ENCODE peak calls at places on chromosomes 13 and 19, in ten cellular contexts. One of them, this sample, is unnamed.

GRCh38 chr13:36131931-36132297 is 732 bp upstream of the DCLK1 start:
- DNase-seq in RWPE1: no peak
- DNase-seq in thoracic aorta: no peak
- DNase-seq in AG09309: no peak
- DNase-seq in tibial nerve: peak
- DNase-seq in cardiac fibroblast: peak
- DNase-seq in WTC11: no peak
- DNase-seq in cardiac muscle cell: peak
- DNase-seq in kidney: peak
- DNase-seq in left lung: peak
- DNase-seq in this sample: peak

GRCh38 chr19:30442715-30443114 is 70.5 kb downstream of the ZNF536 start:
- DNase-seq in RWPE1: no peak
- DNase-seq in thoracic aorta: no peak
- DNase-seq in AG09309: no peak
- DNase-seq in tibial nerve: no peak
- DNase-seq in cardiac fibroblast: no peak
- DNase-seq in WTC11: no peak
- DNase-seq in cardiac muscle cell: no peak
- DNase-seq in kidney: no peak
- DNase-seq in left lung: no peak
- DNase-seq in this sample: no peak

GRCh38 chr19:4183967-4184717 is 1.7 kb downstream of the ANKRD24 start:
- DNase-seq in RWPE1: no peak
- DNase-seq in thoracic aorta: no peak
- DNase-seq in AG09309: no peak
- DNase-seq in tibial nerve: no peak
- DNase-seq in cardiac fibroblast: no peak
- DNase-seq in WTC11: no peak
- DNase-seq in cardiac muscle cell: no peak
- DNase-seq in kidney: no peak
- DNase-seq in left lung: no peak
- DNase-seq in this sample: no peak

GRCh38 chr19:46015961-46016425 is 6.9 kb downstream of the PGLYRP1 start:
- DNase-seq in RWPE1: no peak
- DNase-seq in thoracic aorta: no peak
- DNase-seq in AG09309: no peak
- DNase-seq in tibial nerve: no peak
- DNase-seq in cardiac fibroblast: no peak
- DNase-seq in WTC11: no peak
- DNase-seq in cardiac muscle cell: no peak
- DNase-seq in kidney: peak
- DNase-seq in left lung: no peak
- DNase-seq in this sample: no peak

GRCh38 chr19:41940443-41941409 is 12.5 kb upstream of the ERFL start:
- DNase-seq in RWPE1: no peak
- DNase-seq in thoracic aorta: no peak
- DNase-seq in AG09309: no peak
- DNase-seq in tibial nerve: no peak
- DNase-seq in cardiac fibroblast: no peak
- DNase-seq in WTC11: peak
- DNase-seq in cardiac muscle cell: no peak
- DNase-seq in kidney: no peak
- DNase-seq in left lung: no peak
- DNase-seq in this sample: no peak

GRCh38 chr13:21548577-21548976 is 55.4 kb downstream of the MICU2 start:
- DNase-seq in RWPE1: peak
- DNase-seq in thoracic aorta: no peak
- DNase-seq in AG09309: no peak
- DNase-seq in tibial nerve: no peak
- DNase-seq in cardiac fibroblast: no peak
- DNase-seq in WTC11: no peak
- DNase-seq in cardiac muscle cell: no peak
- DNase-seq in kidney: no peak
- DNase-seq in left lung: no peak
- DNase-seq in this sample: no peak

GRCh38 chr13:65166675-65167074 is 2063.5 kb downstream of the PCDH9 start:
- DNase-seq in RWPE1: no peak
- DNase-seq in thoracic aorta: no peak
- DNase-seq in AG09309: no peak
- DNase-seq in tibial nerve: no peak
- DNase-seq in cardiac fibroblast: no peak
- DNase-seq in WTC11: no peak
- DNase-seq in cardiac muscle cell: no peak
- DNase-seq in kidney: no peak
- DNase-seq in left lung: no peak
- DNase-seq in this sample: no peak

GRCh38 chr13:83622422-83622784 is 259.9 kb downstream of the SLITRK1 start:
- DNase-seq in RWPE1: peak
- DNase-seq in thoracic aorta: no peak
- DNase-seq in AG09309: no peak
- DNase-seq in tibial nerve: no peak
- DNase-seq in cardiac fibroblast: peak
- DNase-seq in WTC11: no peak
- DNase-seq in cardiac muscle cell: peak
- DNase-seq in kidney: no peak
- DNase-seq in left lung: no peak
- DNase-seq in this sample: no peak

GRCh38 chr13:20608438-20609020 is 41.6 kb downstream of the IFT88 start:
- DNase-seq in RWPE1: no peak
- DNase-seq in thoracic aorta: no peak
- DNase-seq in AG09309: no peak
- DNase-seq in tibial nerve: no peak
- DNase-seq in cardiac fibroblast: no peak
- DNase-seq in WTC11: no peak
- DNase-seq in cardiac muscle cell: peak
- DNase-seq in kidney: no peak
- DNase-seq in left lung: no peak
- DNase-seq in this sample: no peak

GRCh38 chr19:51338563-51339312 is 3.2 kb downstream of the VSIG10L start:
- DNase-seq in RWPE1: peak
- DNase-seq in thoracic aorta: peak
- DNase-seq in AG09309: no peak
- DNase-seq in tibial nerve: peak
- DNase-seq in cardiac fibroblast: peak
- DNase-seq in WTC11: peak
- DNase-seq in cardiac muscle cell: peak
- DNase-seq in kidney: peak
- DNase-seq in left lung: peak
- DNase-seq in this sample: peak

GRCh38 chr13:113393226-113393571 is 29.3 kb upstream of the GRTP1 start:
- DNase-seq in RWPE1: no peak
- DNase-seq in thoracic aorta: no peak
- DNase-seq in AG09309: no peak
- DNase-seq in tibial nerve: peak
- DNase-seq in cardiac fibroblast: no peak
- DNase-seq in WTC11: peak
- DNase-seq in cardiac muscle cell: no peak
- DNase-seq in kidney: peak
- DNase-seq in left lung: no peak
- DNase-seq in this sample: peak

DNA sequence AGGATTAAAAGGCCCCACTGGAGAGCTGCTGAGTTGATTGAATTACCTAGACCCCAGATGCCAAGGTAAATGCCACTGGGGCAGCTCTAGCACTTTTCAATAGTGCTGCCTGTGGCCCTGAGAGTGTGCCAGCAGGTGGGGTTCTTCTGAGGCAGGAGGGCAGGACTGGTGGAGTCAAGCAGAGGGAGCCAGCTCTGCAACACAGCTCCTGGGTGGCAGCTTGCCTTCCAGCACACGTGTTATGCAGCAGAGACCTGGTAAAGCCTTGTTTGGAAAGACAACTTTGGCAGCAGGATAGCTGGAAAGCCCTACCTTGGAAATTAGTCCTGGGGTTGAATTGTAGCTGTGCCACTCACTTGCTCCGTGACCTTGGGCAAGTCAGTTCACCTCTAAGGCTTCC is 306.6 kb downstream of the ATP8A2 start:
- DNase-seq in RWPE1: no peak
- DNase-seq in thoracic aorta: no peak
- DNase-seq in AG09309: no peak
- DNase-seq in tibial nerve: no peak
- DNase-seq in cardiac fibroblast: no peak
- DNase-seq in WTC11: no peak
- DNase-seq in cardiac muscle cell: no peak
- DNase-seq in kidney: no peak
- DNase-seq in left lung: no peak
- DNase-seq in this sample: no peak
- TF ChIP-seq CTCF in RWPE1: no peak
- TF ChIP-seq CTCF in thoracic aorta: no peak
- TF ChIP-seq CTCF in AG09309: no peak
- TF ChIP-seq CTCF in tibial nerve: no peak
- TF ChIP-seq CTCF in cardiac fibroblast: no peak
- TF ChIP-seq CTCF in WTC11: no peak
- TF ChIP-seq CTCF in cardiac muscle cell: no peak
- TF ChIP-seq CTCF in kidney: no peak
- TF ChIP-seq CTCF in left lung: no peak
- TF ChIP-seq CTCF in this sample: peak

DNA sequence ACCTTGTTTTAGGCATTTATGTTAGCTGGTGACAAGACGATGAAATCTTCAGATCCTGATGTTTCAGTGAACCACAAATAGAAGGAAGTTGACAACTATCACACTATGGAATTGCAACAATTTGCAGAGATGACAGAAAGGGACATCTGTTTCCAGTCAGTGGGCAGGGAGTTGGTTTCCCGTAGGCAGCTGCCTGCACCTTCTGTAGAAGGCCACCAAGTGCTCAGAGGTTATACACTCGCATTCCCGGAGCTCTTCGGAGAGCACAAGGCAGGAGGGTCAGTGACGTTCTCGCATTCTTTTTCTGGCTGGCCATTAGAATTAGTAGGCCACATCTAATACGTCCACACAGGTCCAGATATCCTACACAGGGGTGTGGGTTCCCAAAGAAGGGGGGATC is 129.4 kb downstream of the SHISA2 start:
- DNase-seq in RWPE1: no peak
- DNase-seq in thoracic aorta: no peak
- DNase-seq in AG09309: no peak
- DNase-seq in tibial nerve: no peak
- DNase-seq in cardiac fibroblast: no peak
- DNase-seq in WTC11: no peak
- DNase-seq in cardiac muscle cell: no peak
- DNase-seq in kidney: no peak
- DNase-seq in left lung: no peak
- DNase-seq in this sample: no peak
- TF ChIP-seq CTCF in RWPE1: no peak
- TF ChIP-seq CTCF in thoracic aorta: no peak
- TF ChIP-seq CTCF in AG09309: no peak
- TF ChIP-seq CTCF in tibial nerve: no peak
- TF ChIP-seq CTCF in cardiac fibroblast: no peak
- TF ChIP-seq CTCF in WTC11: no peak
- TF ChIP-seq CTCF in cardiac muscle cell: no peak
- TF ChIP-seq CTCF in kidney: no peak
- TF ChIP-seq CTCF in left lung: no peak
- TF ChIP-seq CTCF in this sample: no peak

GRCh38 chr13:33542309-33543088 is 256.9 kb upstream of the STARD13 start:
- DNase-seq in RWPE1: peak
- DNase-seq in thoracic aorta: peak
- DNase-seq in AG09309: peak
- DNase-seq in tibial nerve: peak
- DNase-seq in cardiac fibroblast: peak
- DNase-seq in WTC11: peak
- DNase-seq in cardiac muscle cell: peak
- DNase-seq in kidney: peak
- DNase-seq in left lung: peak
- DNase-seq in this sample: peak
- TF ChIP-seq CTCF in RWPE1: peak
- TF ChIP-seq CTCF in thoracic aorta: peak
- TF ChIP-seq CTCF in AG09309: peak
- TF ChIP-seq CTCF in tibial nerve: peak
- TF ChIP-seq CTCF in cardiac fibroblast: peak
- TF ChIP-seq CTCF in WTC11: no peak
- TF ChIP-seq CTCF in cardiac muscle cell: peak
- TF ChIP-seq CTCF in kidney: peak
- TF ChIP-seq CTCF in left lung: peak
- TF ChIP-seq CTCF in this sample: peak

GRCh38 chr19:49421878-49422202 is 1.4 kb downstream of the PTH2 start:
- DNase-seq in RWPE1: no peak
- DNase-seq in thoracic aorta: no peak
- DNase-seq in AG09309: no peak
- DNase-seq in tibial nerve: no peak
- DNase-seq in cardiac fibroblast: no peak
- DNase-seq in WTC11: no peak
- DNase-seq in cardiac muscle cell: no peak
- DNase-seq in kidney: no peak
- DNase-seq in left lung: no peak
- DNase-seq in this sample: no peak

GRCh38 chr19:49423985-49424303 is 703 bp upstream of the PTH2 start:
- DNase-seq in RWPE1: no peak
- DNase-seq in thoracic aorta: no peak
- DNase-seq in AG09309: no peak
- DNase-seq in tibial nerve: no peak
- DNase-seq in cardiac fibroblast: no peak
- DNase-seq in WTC11: no peak
- DNase-seq in cardiac muscle cell: no peak
- DNase-seq in kidney: no peak
- DNase-seq in left lung: no peak
- DNase-seq in this sample: no peak

GRCh38 chr19:49423278-49423984 is at the start of gene PTH2:
- DNase-seq in RWPE1: no peak
- DNase-seq in thoracic aorta: no peak
- DNase-seq in AG09309: no peak
- DNase-seq in tibial nerve: no peak
- DNase-seq in cardiac fibroblast: no peak
- DNase-seq in WTC11: no peak
- DNase-seq in cardiac muscle cell: no peak
- DNase-seq in kidney: no peak
- DNase-seq in left lung: no peak
- DNase-seq in this sample: no peak

GRCh38 chr19:49421039-49421877 is 2.0 kb downstream of the PTH2 start:
- DNase-seq in RWPE1: peak
- DNase-seq in thoracic aorta: no peak
- DNase-seq in AG09309: no peak
- DNase-seq in tibial nerve: no peak
- DNase-seq in cardiac fibroblast: peak
- DNase-seq in WTC11: peak
- DNase-seq in cardiac muscle cell: peak
- DNase-seq in kidney: peak
- DNase-seq in left lung: peak
- DNase-seq in this sample: no peak

DNA sequence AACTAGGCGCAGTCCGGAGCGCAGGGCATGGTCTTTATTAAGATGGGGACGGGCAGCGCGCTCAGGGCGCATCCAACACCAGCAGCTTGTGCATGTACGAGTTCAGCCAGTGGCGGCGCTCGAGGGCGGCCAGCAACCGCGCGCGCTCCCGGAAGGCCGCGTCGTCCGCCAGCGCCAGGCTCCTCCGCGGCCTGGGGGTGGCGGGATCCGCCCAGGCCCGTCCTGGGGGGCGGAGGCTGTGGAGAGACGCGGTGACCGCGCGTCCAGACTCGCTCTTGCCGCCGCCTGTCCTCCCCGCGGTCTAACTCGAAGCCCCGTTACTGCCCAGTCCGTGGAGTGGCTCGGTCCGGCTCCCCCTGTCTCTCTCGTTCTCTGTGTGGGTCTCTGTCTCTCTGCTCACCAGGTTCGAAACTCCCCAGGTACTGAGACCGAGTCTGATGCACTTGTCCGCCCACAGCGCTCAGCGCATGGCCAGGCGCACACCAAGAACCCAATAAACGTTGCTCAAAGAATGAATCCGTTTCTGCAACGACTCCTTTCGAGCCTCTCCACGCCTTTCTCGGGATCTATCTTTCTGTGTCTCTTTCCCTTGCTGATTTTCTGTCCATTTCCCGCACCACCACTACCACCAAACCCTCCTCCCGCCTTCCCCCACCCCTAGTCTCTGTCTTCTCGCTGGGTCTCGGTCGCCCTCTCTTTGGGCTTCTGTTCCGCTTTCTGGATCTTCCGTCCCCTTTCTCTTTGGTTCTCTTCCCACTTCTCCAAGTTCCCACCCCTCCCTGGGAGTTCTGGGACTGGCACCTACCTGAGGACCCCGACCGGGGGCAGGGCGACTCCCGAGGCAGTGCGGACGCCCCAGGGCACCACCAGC is 599 bp downstream of the PTH2 start:
- DNase-seq in RWPE1: no peak
- DNase-seq in thoracic aorta: no peak
- DNase-seq in AG09309: no peak
- DNase-seq in tibial nerve: no peak
- DNase-seq in cardiac fibroblast: peak
- DNase-seq in WTC11: peak
- DNase-seq in cardiac muscle cell: peak
- DNase-seq in kidney: no peak
- DNase-seq in left lung: no peak
- DNase-seq in this sample: no peak
- TF ChIP-seq CTCF in RWPE1: peak
- TF ChIP-seq CTCF in thoracic aorta: peak
- TF ChIP-seq CTCF in AG09309: peak
- TF ChIP-seq CTCF in tibial nerve: no peak
- TF ChIP-seq CTCF in cardiac fibroblast: peak
- TF ChIP-seq CTCF in WTC11: peak
- TF ChIP-seq CTCF in cardiac muscle cell: peak
- TF ChIP-seq CTCF in kidney: no peak
- TF ChIP-seq CTCF in left lung: no peak
- TF ChIP-seq CTCF in this sample: peak

This sample was measured in chondrocyte.